ENCODE peak calls at places on chromosomes 12 and 14, in seven cellular contexts. One of them, this sample, is unnamed.
A peak's percentile ranks its signal among the peaks of the same experiment; 100 is the strongest.

GRCh38 chr14:69045857-69046351 is 66.8 kb upstream of the ACTN1 start:
- DNase-seq in HT1080: no peak
- DNase-seq in pancreas: no peak
- DNase-seq in effector CD4-positive, alpha-beta T cell: no peak
- DNase-seq in tibial nerve: no peak
- DNase-seq in naive thymus-derived CD4-positive, alpha-beta T cell: no peak
- DNase-seq in SJCRH30: peak; percentile 30
- DNase-seq in this sample: peak; percentile 71

GRCh38 chr14:65824285-65824977 is 411.9 kb downstream of the FUT8 start:
- DNase-seq in HT1080: peak; percentile 65
- DNase-seq in pancreas: peak; percentile 41
- DNase-seq in effector CD4-positive, alpha-beta T cell: peak; percentile 36
- DNase-seq in tibial nerve: no peak
- DNase-seq in naive thymus-derived CD4-positive, alpha-beta T cell: peak; percentile 45
- DNase-seq in SJCRH30: peak; percentile 72
- DNase-seq in this sample: no peak

GRCh38 chr12:104354868-104355570 is 51.5 kb downstream of the EID3 start:
- DNase-seq in HT1080: no peak
- DNase-seq in pancreas: no peak
- DNase-seq in effector CD4-positive, alpha-beta T cell: no peak
- DNase-seq in tibial nerve: no peak
- DNase-seq in naive thymus-derived CD4-positive, alpha-beta T cell: no peak
- DNase-seq in SJCRH30: no peak
- DNase-seq in this sample: no peak

GRCh38 chr12:105804591-105805265 is 334.0 kb downstream of the NUAK1 start:
- DNase-seq in HT1080: no peak
- DNase-seq in pancreas: no peak
- DNase-seq in effector CD4-positive, alpha-beta T cell: no peak
- DNase-seq in tibial nerve: no peak
- DNase-seq in naive thymus-derived CD4-positive, alpha-beta T cell: no peak
- DNase-seq in SJCRH30: no peak
- DNase-seq in this sample: no peak

GRCh38 chr12:13085968-13086686 is 17.3 kb downstream of the GSG1 start:
- DNase-seq in HT1080: peak; percentile 67
- DNase-seq in pancreas: no peak
- DNase-seq in effector CD4-positive, alpha-beta T cell: no peak
- DNase-seq in tibial nerve: no peak
- DNase-seq in naive thymus-derived CD4-positive, alpha-beta T cell: no peak
- DNase-seq in SJCRH30: peak; percentile 49
- DNase-seq in this sample: no peak

GRCh38 chr12:98228619-98229538 is 286.5 kb upstream of the TMPO start:
- DNase-seq in HT1080: no peak
- DNase-seq in pancreas: no peak
- DNase-seq in effector CD4-positive, alpha-beta T cell: no peak
- DNase-seq in tibial nerve: no peak
- DNase-seq in naive thymus-derived CD4-positive, alpha-beta T cell: no peak
- DNase-seq in SJCRH30: no peak
- DNase-seq in this sample: no peak

GRCh38 chr12:117092886-117093285 is 6.3 kb downstream of the TESC start:
- DNase-seq in HT1080: no peak
- DNase-seq in pancreas: no peak
- DNase-seq in effector CD4-positive, alpha-beta T cell: no peak
- DNase-seq in tibial nerve: no peak
- DNase-seq in naive thymus-derived CD4-positive, alpha-beta T cell: no peak
- DNase-seq in SJCRH30: no peak
- DNase-seq in this sample: no peak

GRCh38 chr14:104926619-104927431 is 2.1 kb downstream of the PLD4 start:
- DNase-seq in HT1080: no peak
- DNase-seq in pancreas: no peak
- DNase-seq in effector CD4-positive, alpha-beta T cell: no peak
- DNase-seq in tibial nerve: no peak
- DNase-seq in naive thymus-derived CD4-positive, alpha-beta T cell: no peak
- DNase-seq in SJCRH30: no peak
- DNase-seq in this sample: peak; percentile 74

GRCh38 chr12:29241821-29242591 is 92.9 kb downstream of the FAR2 start:
- DNase-seq in HT1080: peak; percentile 77
- DNase-seq in pancreas: no peak
- DNase-seq in effector CD4-positive, alpha-beta T cell: no peak
- DNase-seq in tibial nerve: no peak
- DNase-seq in naive thymus-derived CD4-positive, alpha-beta T cell: no peak
- DNase-seq in SJCRH30: peak; percentile 87
- DNase-seq in this sample: no peak

GRCh38 chr14:23175823-23176222 is 7.6 kb downstream of the SLC7A8 start:
- DNase-seq in HT1080: peak; percentile 13
- DNase-seq in pancreas: no peak
- DNase-seq in effector CD4-positive, alpha-beta T cell: no peak
- DNase-seq in tibial nerve: no peak
- DNase-seq in naive thymus-derived CD4-positive, alpha-beta T cell: no peak
- DNase-seq in SJCRH30: no peak
- DNase-seq in this sample: no peak

GRCh38 chr14:61476105-61476736 is 154.8 kb downstream of the PRKCH start:
- DNase-seq in HT1080: no peak
- DNase-seq in pancreas: no peak
- DNase-seq in effector CD4-positive, alpha-beta T cell: no peak
- DNase-seq in tibial nerve: no peak
- DNase-seq in naive thymus-derived CD4-positive, alpha-beta T cell: no peak
- DNase-seq in SJCRH30: no peak
- DNase-seq in this sample: no peak

GRCh38 chr12:105474672-105475071 is 144.2 kb downstream of the C12orf75 start:
- DNase-seq in HT1080: peak; percentile 83
- DNase-seq in pancreas: no peak
- DNase-seq in effector CD4-positive, alpha-beta T cell: no peak
- DNase-seq in tibial nerve: no peak
- DNase-seq in naive thymus-derived CD4-positive, alpha-beta T cell: no peak
- DNase-seq in SJCRH30: no peak
- DNase-seq in this sample: no peak

GRCh38 chr14:104246401-104247335 is 108.3 kb downstream of the KIF26A start:
- DNase-seq in HT1080: no peak
- DNase-seq in pancreas: no peak
- DNase-seq in effector CD4-positive, alpha-beta T cell: no peak
- DNase-seq in tibial nerve: no peak
- DNase-seq in naive thymus-derived CD4-positive, alpha-beta T cell: no peak
- DNase-seq in SJCRH30: no peak
- DNase-seq in this sample: peak; percentile 53

GRCh38 chr12:6766651-6767300 is 613 bp downstream of the PTMS start:
- DNase-seq in HT1080: peak; percentile 54
- DNase-seq in pancreas: peak; percentile 76
- DNase-seq in effector CD4-positive, alpha-beta T cell: peak; percentile 34
- DNase-seq in tibial nerve: peak; percentile 62
- DNase-seq in naive thymus-derived CD4-positive, alpha-beta T cell: peak; percentile 82
- DNase-seq in SJCRH30: peak; percentile 76
- DNase-seq in this sample: peak; percentile 97

GRCh38 chr14:73521229-73521628 is 15.7 kb upstream of the ACOT1 start:
- DNase-seq in HT1080: no peak
- DNase-seq in pancreas: no peak
- DNase-seq in effector CD4-positive, alpha-beta T cell: no peak
- DNase-seq in tibial nerve: no peak
- DNase-seq in naive thymus-derived CD4-positive, alpha-beta T cell: no peak
- DNase-seq in SJCRH30: no peak
- DNase-seq in this sample: no peak

GRCh38 chr14:106547735-106548550 is 1021.6 kb downstream of the TMEM121 start:
- DNase-seq in HT1080: no peak
- DNase-seq in pancreas: no peak
- DNase-seq in effector CD4-positive, alpha-beta T cell: no peak
- DNase-seq in tibial nerve: no peak
- DNase-seq in naive thymus-derived CD4-positive, alpha-beta T cell: no peak
- DNase-seq in SJCRH30: no peak
- DNase-seq in this sample: no peak

GRCh38 chr14:73014105-73014504 is 12.8 kb downstream of the ZFYVE1 start:
- DNase-seq in HT1080: peak; percentile 13
- DNase-seq in pancreas: no peak
- DNase-seq in effector CD4-positive, alpha-beta T cell: no peak
- DNase-seq in tibial nerve: no peak
- DNase-seq in naive thymus-derived CD4-positive, alpha-beta T cell: no peak
- DNase-seq in SJCRH30: no peak
- DNase-seq in this sample: no peak

GRCh38 chr12:127235771-127236170 is 1031.2 kb upstream of the TMEM132C start:
- DNase-seq in HT1080: no peak
- DNase-seq in pancreas: no peak
- DNase-seq in effector CD4-positive, alpha-beta T cell: no peak
- DNase-seq in tibial nerve: no peak
- DNase-seq in naive thymus-derived CD4-positive, alpha-beta T cell: no peak
- DNase-seq in SJCRH30: no peak
- DNase-seq in this sample: no peak

GRCh38 chr14:31090872-31091764 is 64.9 kb upstream of the STRN3 start:
- DNase-seq in HT1080: peak; percentile 85
- DNase-seq in pancreas: peak; percentile 48
- DNase-seq in effector CD4-positive, alpha-beta T cell: no peak
- DNase-seq in tibial nerve: no peak
- DNase-seq in naive thymus-derived CD4-positive, alpha-beta T cell: no peak
- DNase-seq in SJCRH30: peak; percentile 24
- DNase-seq in this sample: no peak

GRCh38 chr12:106978035-106978800 is 8.7 kb downstream of the MTERF2 start:
- DNase-seq in HT1080: no peak
- DNase-seq in pancreas: peak; percentile 51
- DNase-seq in effector CD4-positive, alpha-beta T cell: no peak
- DNase-seq in tibial nerve: peak; percentile 42
- DNase-seq in naive thymus-derived CD4-positive, alpha-beta T cell: no peak
- DNase-seq in SJCRH30: peak; percentile 71
- DNase-seq in this sample: peak; percentile 50

GRCh38 chr12:64097346-64098105 is 124.6 kb downstream of the KICS2 start:
- DNase-seq in HT1080: peak; percentile 60
- DNase-seq in pancreas: no peak
- DNase-seq in effector CD4-positive, alpha-beta T cell: no peak
- DNase-seq in tibial nerve: no peak
- DNase-seq in naive thymus-derived CD4-positive, alpha-beta T cell: no peak
- DNase-seq in SJCRH30: peak; percentile 72
- DNase-seq in this sample: no peak

GRCh38 chr12:15214851-15215601 is 6.2 kb downstream of the RERG start:
- DNase-seq in HT1080: no peak
- DNase-seq in pancreas: no peak
- DNase-seq in effector CD4-positive, alpha-beta T cell: no peak
- DNase-seq in tibial nerve: no peak
- DNase-seq in naive thymus-derived CD4-positive, alpha-beta T cell: no peak
- DNase-seq in SJCRH30: no peak
- DNase-seq in this sample: no peak

GRCh38 chr14:91171291-91171690 is 57.4 kb downstream of the DGLUCY start:
- DNase-seq in HT1080: no peak
- DNase-seq in pancreas: no peak
- DNase-seq in effector CD4-positive, alpha-beta T cell: no peak
- DNase-seq in tibial nerve: no peak
- DNase-seq in naive thymus-derived CD4-positive, alpha-beta T cell: no peak
- DNase-seq in SJCRH30: no peak
- DNase-seq in this sample: no peak

GRCh38 chr12:116926283-116927243 is 15.8 kb downstream of the FBXW8 start:
- DNase-seq in HT1080: no peak
- DNase-seq in pancreas: no peak
- DNase-seq in effector CD4-positive, alpha-beta T cell: no peak
- DNase-seq in tibial nerve: no peak
- DNase-seq in naive thymus-derived CD4-positive, alpha-beta T cell: no peak
- DNase-seq in SJCRH30: no peak
- DNase-seq in this sample: no peak

GRCh38 chr14:50366589-50366988 is 30.1 kb downstream of the CDKL1 start:
- DNase-seq in HT1080: no peak
- DNase-seq in pancreas: no peak
- DNase-seq in effector CD4-positive, alpha-beta T cell: no peak
- DNase-seq in tibial nerve: no peak
- DNase-seq in naive thymus-derived CD4-positive, alpha-beta T cell: no peak
- DNase-seq in SJCRH30: no peak
- DNase-seq in this sample: no peak

GRCh38 chr14:21734457-21735074 is 60.9 kb upstream of the OR4E1 start:
- DNase-seq in HT1080: peak; percentile 37
- DNase-seq in pancreas: no peak
- DNase-seq in effector CD4-positive, alpha-beta T cell: peak; percentile 36
- DNase-seq in tibial nerve: no peak
- DNase-seq in naive thymus-derived CD4-positive, alpha-beta T cell: no peak
- DNase-seq in SJCRH30: peak; percentile 68
- DNase-seq in this sample: no peak

GRCh38 chr14:23831591-23831990 is 122.0 kb upstream of the DHRS4 start:
- DNase-seq in HT1080: peak; percentile 88
- DNase-seq in pancreas: no peak
- DNase-seq in effector CD4-positive, alpha-beta T cell: no peak
- DNase-seq in tibial nerve: no peak
- DNase-seq in naive thymus-derived CD4-positive, alpha-beta T cell: no peak
- DNase-seq in SJCRH30: no peak
- DNase-seq in this sample: no peak

GRCh38 chr12:104411826-104412626 is 44.7 kb upstream of the CHST11 start:
- DNase-seq in HT1080: peak; percentile 13
- DNase-seq in pancreas: no peak
- DNase-seq in effector CD4-positive, alpha-beta T cell: no peak
- DNase-seq in tibial nerve: no peak
- DNase-seq in naive thymus-derived CD4-positive, alpha-beta T cell: no peak
- DNase-seq in SJCRH30: no peak
- DNase-seq in this sample: no peak

GRCh38 chr12:106108187-106108816 is 30.5 kb downstream of the NUAK1 start:
- DNase-seq in HT1080: no peak
- DNase-seq in pancreas: no peak
- DNase-seq in effector CD4-positive, alpha-beta T cell: no peak
- DNase-seq in tibial nerve: no peak
- DNase-seq in naive thymus-derived CD4-positive, alpha-beta T cell: no peak
- DNase-seq in SJCRH30: no peak
- DNase-seq in this sample: no peak

GRCh38 chr12:88600272-88600671 is 20.0 kb upstream of the KITLG start:
- DNase-seq in HT1080: peak; percentile 76
- DNase-seq in pancreas: no peak
- DNase-seq in effector CD4-positive, alpha-beta T cell: no peak
- DNase-seq in tibial nerve: no peak
- DNase-seq in naive thymus-derived CD4-positive, alpha-beta T cell: no peak
- DNase-seq in SJCRH30: no peak
- DNase-seq in this sample: no peak

GRCh38 chr12:143964-144649 is 69.8 kb downstream of the SLC6A12 start:
- DNase-seq in HT1080: peak; percentile 18
- DNase-seq in pancreas: no peak
- DNase-seq in effector CD4-positive, alpha-beta T cell: no peak
- DNase-seq in tibial nerve: no peak
- DNase-seq in naive thymus-derived CD4-positive, alpha-beta T cell: no peak
- DNase-seq in SJCRH30: peak; percentile 12
- DNase-seq in this sample: peak; percentile 38

GRCh38 chr12:93790472-93791152 is 113.4 kb downstream of the CRADD start:
- DNase-seq in HT1080: peak; percentile 93
- DNase-seq in pancreas: no peak
- DNase-seq in effector CD4-positive, alpha-beta T cell: no peak
- DNase-seq in tibial nerve: no peak
- DNase-seq in naive thymus-derived CD4-positive, alpha-beta T cell: no peak
- DNase-seq in SJCRH30: peak; percentile 67
- DNase-seq in this sample: no peak

GRCh38 chr12:26010293-26010821 is 51.9 kb downstream of the RASSF8 start:
- DNase-seq in HT1080: peak; percentile 94
- DNase-seq in pancreas: no peak
- DNase-seq in effector CD4-positive, alpha-beta T cell: no peak
- DNase-seq in tibial nerve: no peak
- DNase-seq in naive thymus-derived CD4-positive, alpha-beta T cell: no peak
- DNase-seq in SJCRH30: peak; percentile 51
- DNase-seq in this sample: no peak

GRCh38 chr14:104999361-104999760 is 13.8 kb downstream of the CLBA1 start:
- DNase-seq in HT1080: no peak
- DNase-seq in pancreas: no peak
- DNase-seq in effector CD4-positive, alpha-beta T cell: no peak
- DNase-seq in tibial nerve: no peak
- DNase-seq in naive thymus-derived CD4-positive, alpha-beta T cell: no peak
- DNase-seq in SJCRH30: peak; percentile 40
- DNase-seq in this sample: no peak

GRCh38 chr14:18688346-18688745 is 87.4 kb downstream of the OR11H12 start:
- DNase-seq in HT1080: peak; percentile 60
- DNase-seq in pancreas: no peak
- DNase-seq in effector CD4-positive, alpha-beta T cell: no peak
- DNase-seq in tibial nerve: no peak
- DNase-seq in naive thymus-derived CD4-positive, alpha-beta T cell: no peak
- DNase-seq in SJCRH30: no peak
- DNase-seq in this sample: no peak

GRCh38 chr14:89013098-89013504 is 188.7 kb downstream of the TTC8 start:
- DNase-seq in HT1080: peak; percentile 89
- DNase-seq in pancreas: peak; percentile 80
- DNase-seq in effector CD4-positive, alpha-beta T cell: no peak
- DNase-seq in tibial nerve: no peak
- DNase-seq in naive thymus-derived CD4-positive, alpha-beta T cell: no peak
- DNase-seq in SJCRH30: peak; percentile 80
- DNase-seq in this sample: no peak

GRCh38 chr12:132222096-132222807 is 78.0 kb downstream of the NOC4L start:
- DNase-seq in HT1080: no peak
- DNase-seq in pancreas: no peak
- DNase-seq in effector CD4-positive, alpha-beta T cell: peak; percentile 19
- DNase-seq in tibial nerve: no peak
- DNase-seq in naive thymus-derived CD4-positive, alpha-beta T cell: no peak
- DNase-seq in SJCRH30: peak; percentile 77
- DNase-seq in this sample: peak; percentile 57

GRCh38 chr14:103552011-103552797 is 10.3 kb downstream of the BAG5 start:
- DNase-seq in HT1080: no peak
- DNase-seq in pancreas: no peak
- DNase-seq in effector CD4-positive, alpha-beta T cell: no peak
- DNase-seq in tibial nerve: no peak
- DNase-seq in naive thymus-derived CD4-positive, alpha-beta T cell: no peak
- DNase-seq in SJCRH30: no peak
- DNase-seq in this sample: peak; percentile 68